ENCODE peak calls at places on chromosomes 6 and 20, in six cellular contexts. Q is GM12878, D is HCT116, N is H1, M is HepG2, O is SK-N-SH. U is an unnamed sample.

GRCh38 chr6:29722773-29723665 is at the start of gene HLA-F:
- DNase-seq in Q (peak; percentile 92), D (peak; percentile 67), N (no peak), M (peak; percentile 63), O (peak; percentile 70), U (peak; percentile 95)

GRCh38 chr6:48117246-48117645 is 6.2 kb upstream of the PTCHD4 start:
- DNase-seq in Q (no peak), D (no peak), N (no peak), M (no peak), O (no peak), U (no peak)

GRCh38 chr6:118501816-118502568 is 46.1 kb upstream of the PLN start:
- DNase-seq in Q (no peak), D (no peak), N (no peak), M (no peak), O (no peak), U (no peak)

GRCh38 chr6:139964737-139965136 is 590.3 kb upstream of the CITED2 start:
- DNase-seq in Q (no peak), D (no peak), N (no peak), M (no peak), O (no peak), U (no peak)

GRCh38 chr6:150880336-150880735 is 14.8 kb downstream of the MTHFD1L start:
- DNase-seq in Q (no peak), D (no peak), N (no peak), M (no peak), O (no peak), U (no peak)

GRCh38 chr20:9974324-9974723 is 60.5 kb upstream of the ANKEF1 start:
- DNase-seq in Q (no peak), D (no peak), N (no peak), M (no peak), O (no peak), U (no peak)

GRCh38 chr6:149545258-149545753 is 537 bp downstream of the PPIL4 start:
- DNase-seq in Q (no peak), D (no peak), N (no peak), M (peak; percentile 75), O (peak; percentile 43), U (no peak)

GRCh38 chr20:11912013-11912663 is 5.6 kb upstream of the BTBD3 start:
- DNase-seq in Q (no peak), D (no peak), N (no peak), M (peak; percentile 30), O (peak; percentile 20), U (no peak)

GRCh38 chr6:7246401-7247178 is 66.4 kb downstream of the SSR1 start:
- DNase-seq in Q (no peak), D (no peak), N (no peak), M (no peak), O (no peak), U (no peak)

GRCh38 chr6:34888874-34889555 is at the start of gene ANKS1A:
- DNase-seq in Q (peak; percentile 31), D (peak; percentile 73), N (peak; percentile 70), M (peak; percentile 76), O (peak; percentile 92), U (peak; percentile 93)

GRCh38 chr6:99402458-99402857 is 8.5 kb upstream of the COQ3 start:
- DNase-seq in Q (no peak), D (no peak), N (no peak), M (no peak), O (no peak), U (no peak)

GRCh38 chr20:13819885-13820645 is 35.2 kb downstream of the NDUFAF5 start:
- DNase-seq in Q (no peak), D (peak; percentile 42), N (no peak), M (peak; percentile 70), O (peak; percentile 44), U (peak; percentile 82)

GRCh38 chr6:19535351-19535750 is 301.8 kb upstream of the ID4 start:
- DNase-seq in Q (no peak), D (no peak), N (no peak), M (no peak), O (no peak), U (no peak)

GRCh38 chr6:150537893-150538292 is 61.8 kb upstream of the PLEKHG1 start:
- DNase-seq in Q (no peak), D (no peak), N (no peak), M (no peak), O (no peak), U (no peak)

GRCh38 chr20:17652411-17652810 is 29.6 kb downstream of the RRBP1 start:
- DNase-seq in Q (no peak), D (no peak), N (no peak), M (no peak), O (no peak), U (no peak)

GRCh38 chr6:2412731-2413130 is 167.3 kb upstream of the GMDS start:
- DNase-seq in Q (no peak), D (no peak), N (no peak), M (no peak), O (no peak), U (no peak)

GRCh38 chr6:17081860-17082508 is 19.9 kb upstream of the STMND1 start:
- DNase-seq in Q (no peak), D (no peak), N (no peak), M (no peak), O (no peak), U (no peak)

GRCh38 chr6:13248953-13249432 is 79.3 kb downstream of the TBC1D7 start:
- DNase-seq in Q (no peak), D (no peak), N (no peak), M (no peak), O (no peak), U (no peak)

GRCh38 chr6:168130168-168130651 is 51.2 kb upstream of the FRMD1 start:
- DNase-seq in Q (no peak), D (no peak), N (no peak), M (no peak), O (no peak), U (no peak)

GRCh38 chr6:26390504-26390903 is 7.6 kb downstream of the BTN2A2 start:
- DNase-seq in Q (no peak), D (no peak), N (no peak), M (no peak), O (no peak), U (no peak)

GRCh38 chr6:150456466-150456865 is 87.7 kb downstream of the IYD start:
- DNase-seq in Q (no peak), D (no peak), N (no peak), M (no peak), O (no peak), U (no peak)

GRCh38 chr6:43698584-43699349 is 11.2 kb upstream of the MRPS18A start:
- DNase-seq in Q (no peak), D (no peak), N (no peak), M (no peak), O (no peak), U (no peak)

GRCh38 chr20:60246751-60247150 is 288.5 kb downstream of the CDH26 start:
- DNase-seq in Q (no peak), D (no peak), N (no peak), M (no peak), O (no peak), U (no peak)

GRCh38 chr20:16064991-16065707 is 508.1 kb downstream of the KIF16B start:
- DNase-seq in Q (no peak), D (no peak), N (no peak), M (peak; percentile 76), O (no peak), U (no peak)

GRCh38 chr6:37306624-37307222 is 47.1 kb upstream of the RNF8 start:
- DNase-seq in Q (no peak), D (no peak), N (no peak), M (no peak), O (no peak), U (no peak)

DNA sequence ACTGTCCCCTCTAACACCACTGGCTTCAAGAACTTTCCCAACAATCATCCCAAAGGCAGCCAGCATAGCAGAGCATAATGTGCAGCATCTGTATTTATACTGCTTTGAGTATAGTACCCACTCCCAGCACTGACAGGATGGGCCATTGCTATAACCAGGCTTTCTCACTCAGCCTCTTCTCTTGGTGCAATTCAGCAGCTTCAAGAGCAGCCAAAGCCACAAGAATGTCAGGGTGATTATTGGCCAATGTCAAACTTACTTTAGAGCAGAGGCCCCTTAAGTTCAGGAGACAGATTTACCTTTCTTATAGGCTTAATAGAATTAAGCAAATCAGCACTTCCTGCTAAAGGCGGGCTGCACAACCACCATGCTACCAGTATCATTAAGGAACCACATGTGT is 232.4 kb upstream of the RSPO3 start:
- DNase-seq in Q (no peak), D (no peak), N (no peak), M (no peak), O (no peak), U (no peak)
- TF ChIP-seq JUND in Q (no peak), D (no peak), N (no peak), M (no peak), O (no peak), U (no peak)

DNA sequence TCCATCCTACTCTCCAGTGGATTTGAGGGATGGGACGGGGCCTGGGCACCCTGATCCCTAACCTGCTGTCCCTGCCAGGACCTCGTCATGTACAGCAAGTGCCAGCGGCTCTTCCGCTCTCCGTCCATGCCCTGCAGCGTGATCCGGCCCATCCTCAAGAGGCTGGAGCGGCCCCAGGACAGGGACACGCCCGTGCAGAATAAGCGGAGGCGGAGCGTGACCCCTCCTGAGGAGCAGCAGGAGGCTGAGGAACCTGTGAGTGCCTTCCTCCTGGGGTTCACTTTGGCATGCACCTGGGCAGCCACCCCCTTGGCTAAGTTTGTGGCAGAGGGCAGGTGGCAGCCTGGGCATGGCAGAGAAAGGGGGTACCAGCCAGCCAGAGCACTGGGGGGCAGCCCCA is 5.7 kb downstream of the CDC25B start:
- DNase-seq in Q (no peak), D (no peak), N (no peak), M (no peak), O (no peak), U (no peak)
- TF ChIP-seq JUND in Q (no peak), D (no peak), N (no peak), M (no peak), O (no peak), U (no peak)

GRCh38 chr20:55424968-55425367 is 580.4 kb downstream of the CBLN4 start:
- DNase-seq in Q (no peak), D (no peak), N (no peak), M (no peak), O (no peak), U (no peak)
- TF ChIP-seq JUND in Q (no peak), D (no peak), N (no peak), M (no peak), O (no peak), U (no peak)

GRCh38 chr6:110191477-110191876 is 11.2 kb downstream of the CDC40 start:
- DNase-seq in Q (no peak), D (no peak), N (no peak), M (no peak), O (no peak), U (no peak)

GRCh38 chr6:110183292-110183691 is 3.1 kb downstream of the CDC40 start:
- DNase-seq in Q (no peak), D (no peak), N (no peak), M (no peak), O (no peak), U (no peak)

GRCh38 chr6:110190726-110191125 is 10.5 kb downstream of the CDC40 start:
- DNase-seq in Q (no peak), D (no peak), N (no peak), M (no peak), O (no peak), U (no peak)

GRCh38 chr6:110185879-110186278 is 5.7 kb downstream of the CDC40 start:
- DNase-seq in Q (no peak), D (no peak), N (no peak), M (no peak), O (no peak), U (no peak)

DNA sequence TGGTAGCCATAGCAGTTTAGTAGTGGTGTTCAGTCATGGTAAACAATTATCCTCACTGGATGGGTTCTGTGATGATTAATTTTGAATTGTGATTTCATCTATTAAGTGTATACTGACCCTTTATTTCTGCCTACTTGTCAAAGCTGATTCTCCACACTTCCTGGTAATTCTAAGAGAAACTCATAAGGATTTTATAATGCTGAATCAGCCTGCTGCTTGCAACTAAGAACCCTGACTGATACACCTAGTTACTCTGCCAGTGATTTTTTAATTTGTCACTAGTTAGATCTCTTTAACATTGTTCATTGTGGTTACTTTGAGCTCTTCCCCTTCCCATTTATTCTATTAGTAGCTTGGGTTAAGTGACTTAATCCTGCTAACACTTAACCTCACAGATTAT is 8.6 kb downstream of the CDC40 start:
- DNase-seq in Q (no peak), D (no peak), N (no peak), M (no peak), O (no peak), U (no peak)
- TF ChIP-seq JUND in Q (no peak), D (no peak), N (no peak), M (no peak), O (no peak), U (no peak)

U was measured in T47D.